ENCODE peak calls at places on chromosomes 16 and 17, in four cellular contexts. U, N, C and X are unnamed samples.

GRCh38 chr17:81517339-81518112 is 4.9 kb upstream of the ACTG1 start:
- DNase-seq in N (no peak), C (no peak), U (no peak), X (peak; percentile 82)

GRCh38 chr16:80974649-80975376 is 31.9 kb downstream of the CMC2 start:
- DNase-seq in U (peak; percentile 15), N (no peak), C (peak; percentile 32), X (no peak)

GRCh38 chr17:39150795-39151679 is at the start of gene PLXDC1:
- DNase-seq in U (no peak), N (no peak), C (no peak), X (no peak)

GRCh38 chr16:26795184-26795583 is 271.5 kb upstream of the C16orf82 start:
- DNase-seq in U (no peak), C (peak; percentile 19), N (no peak), X (no peak)

GRCh38 chr17:34416116-34416515 is 53.1 kb upstream of the CCL1 start:
- DNase-seq in C (no peak), N (no peak), U (no peak), X (no peak)

GRCh38 chr16:85319984-85320440 is 207.7 kb upstream of the CIBAR2 start:
- DNase-seq in N (no peak), C (peak; percentile 43), U (no peak), X (no peak)

GRCh38 chr17:82078433-82078832 is 12.8 kb upstream of the DUS1L start:
- DNase-seq in C (no peak), N (no peak), U (no peak), X (no peak)

GRCh38 chr16:56742030-56742984 is 12.4 kb downstream of the NUP93 start:
- DNase-seq in C (no peak), N (peak; percentile 92), U (peak; percentile 49), X (no peak)

GRCh38 chr16:64094992-64095579 is 1026.8 kb downstream of the CDH11 start:
- DNase-seq in N (peak; percentile 33), U (no peak), C (no peak), X (no peak)

GRCh38 chr16:65916995-65917394 is 449.5 kb upstream of the CDH5 start:
- DNase-seq in N (no peak), U (no peak), C (no peak), X (no peak)

GRCh38 chr17:49365667-49366066 is 3.6 kb upstream of the ZNF652 start:
- DNase-seq in N (no peak), C (no peak), U (no peak), X (no peak)

GRCh38 chr17:19567216-19568015 is 33.8 kb downstream of the SLC47A1 start:
- DNase-seq in C (no peak), N (no peak), U (no peak), X (no peak)

GRCh38 chr17:32610943-32611342 is 124.2 kb downstream of the CDK5R1 start:
- DNase-seq in U (no peak), C (no peak), N (no peak), X (no peak)

GRCh38 chr16:22721497-22722100 is 92.4 kb upstream of the HS3ST2 start:
- DNase-seq in C (no peak), U (no peak), N (no peak), X (no peak)

GRCh38 chr17:61414141-61414935 is 14.7 kb downstream of the TBX2 start:
- DNase-seq in N (no peak), C (peak; percentile 9), U (no peak), X (no peak)

GRCh38 chr17:17196776-17197175 is 9.4 kb downstream of the PLD6 start:
- DNase-seq in C (no peak), N (no peak), U (no peak), X (no peak)

GRCh38 chr17:52986056-52986662 is 827.6 kb upstream of the CA10 start:
- DNase-seq in U (no peak), N (no peak), C (no peak), X (no peak)

GRCh38 chr16:11164482-11165270 is 91.3 kb downstream of the SOCS1 start:
- DNase-seq in U (no peak), C (no peak), N (no peak), X (no peak)

GRCh38 chr16:24728891-24729242 is 584 bp upstream of the TNRC6A start:
- DNase-seq in U (no peak), C (no peak), N (no peak), X (no peak)

GRCh38 chr16:56608876-56609462 is 585 bp downstream of the MT2A start:
- DNase-seq in N (no peak), U (no peak), C (peak; percentile 29), X (no peak)

GRCh38 chr16:84579936-84580335 is 37.9 kb downstream of the COTL1 start:
- DNase-seq in C (no peak), N (no peak), U (no peak), X (no peak)

GRCh38 chr16:83215417-83216001 is 588.7 kb downstream of the CDH13 start:
- DNase-seq in U (peak; percentile 48), C (peak; percentile 83), N (peak; percentile 44), X (no peak)

GRCh38 chr17:31733326-31733725 is 125.7 kb downstream of the COPRS start:
- DNase-seq in U (no peak), N (no peak), C (no peak), X (no peak)

GRCh38 chr17:41679740-41680425 is 8.8 kb upstream of the EIF1 start:
- DNase-seq in N (no peak), C (no peak), U (no peak), X (no peak)

GRCh38 chr17:43545383-43545632 is 832 bp downstream of the ETV4 start:
- DNase-seq in N (peak; percentile 18), C (peak; percentile 77), U (no peak), X (no peak)

GRCh38 chr17:29159286-29159860 is 20.8 kb downstream of the MYO18A start:
- DNase-seq in U (no peak), C (no peak), N (no peak), X (no peak)

GRCh38 chr17:29162082-29162908 is 17.9 kb downstream of the MYO18A start:
- DNase-seq in C (no peak), N (no peak), U (no peak), X (no peak)

GRCh38 chr17:29158515-29159275 is 21.5 kb downstream of the MYO18A start:
- DNase-seq in N (peak; percentile 74), U (no peak), C (no peak), X (no peak)

GRCh38 chr17:29158096-29158495 is 22.1 kb downstream of the MYO18A start:
- DNase-seq in U (no peak), N (no peak), C (no peak), X (no peak)

GRCh38 chr17:29160253-29160652 is 19.9 kb downstream of the MYO18A start:
- DNase-seq in U (no peak), N (no peak), C (no peak), X (no peak)
- TF ChIP-seq FOS in U (no peak), N (no peak), C (no peak), X (no peak)

GRCh38 chr17:63116228-63116627 is 150.2 kb downstream of the TANC2 start:
- DNase-seq in C (peak; percentile 6), N (no peak), U (no peak), X (no peak)
- TF ChIP-seq CTCF in C (no peak), N (peak; percentile 3), U (no peak), X (no peak)

DNA sequence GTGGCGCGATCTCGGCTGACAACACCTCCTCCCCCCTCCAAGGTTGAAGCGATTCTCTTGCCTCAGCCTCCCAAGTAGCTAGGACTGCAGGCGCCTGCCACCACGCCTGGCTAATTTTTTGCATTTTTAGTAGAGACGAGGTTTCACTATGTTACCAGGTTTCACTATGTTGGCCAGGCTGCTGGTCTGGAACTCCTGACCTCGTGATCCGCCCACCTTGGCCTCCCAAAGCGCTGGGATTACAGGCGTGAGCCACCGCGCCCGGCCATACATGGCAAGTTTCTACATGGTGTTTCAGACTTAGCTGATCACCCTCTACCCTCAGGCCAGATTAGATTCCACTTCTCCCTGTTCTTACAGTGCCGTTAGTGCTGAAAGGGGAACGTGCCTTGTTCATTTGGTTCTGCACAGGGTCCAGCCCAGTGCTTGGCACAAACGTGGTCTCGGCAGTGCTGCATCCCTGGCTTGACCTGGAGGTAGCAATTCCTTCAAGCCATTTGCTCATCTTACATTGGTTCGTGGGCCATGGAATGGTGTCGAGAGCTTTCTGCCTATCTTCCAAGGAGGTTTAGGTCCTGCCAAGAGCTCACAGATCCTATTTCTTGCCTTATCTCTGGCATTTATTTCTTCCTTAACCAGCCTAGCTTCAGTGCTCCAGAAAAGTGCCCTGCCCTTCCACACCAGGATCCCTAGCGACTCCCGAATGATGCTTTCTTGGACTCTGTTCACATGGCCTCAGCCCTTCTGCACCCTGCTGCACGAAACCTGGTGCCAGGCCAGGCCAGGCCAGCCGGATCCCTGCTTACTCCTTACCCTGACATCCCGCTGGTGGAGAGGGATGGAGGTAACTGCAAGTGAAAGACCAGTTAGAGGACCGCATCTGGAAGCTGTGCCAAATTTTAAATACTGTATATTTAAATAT is 14.8 kb upstream of the AURKB start:
- DNase-seq in U (no peak), N (no peak), C (no peak), X (no peak)
- TF ChIP-seq FOS in U (no peak), N (no peak), C (no peak), X (no peak)

GRCh38 chr17:40301315-40301714 is 7.7 kb upstream of the RARA start:
- DNase-seq in N (no peak), C (no peak), U (no peak), X (no peak)
- TF ChIP-seq CTCF in N (peak; percentile 26), C (peak; percentile 48), U (no peak), X (no peak)